ENCODE peak calls at places on chromosomes 3 and 15, in eight cellular contexts. One of them, this sample, is unnamed.

GRCh38 chr3:61253756-61254155 is 2.5 kb upstream of the FHIT start:
- DNase-seq in GM13976: no peak
- DNase-seq in CD4-positive, alpha-beta T cell: no peak
- DNase-seq in glutamatergic neuron: no peak
- DNase-seq in Peyer's patch: no peak
- DNase-seq in astrocyte of the spinal cord: no peak
- DNase-seq in left ventricle myocardium inferior: no peak
- DNase-seq in tibial artery: no peak
- DNase-seq in this sample: no peak

GRCh38 chr3:38238416-38239008 is 27.1 kb upstream of the SLC22A13 start:
- DNase-seq in GM13976: no peak
- DNase-seq in CD4-positive, alpha-beta T cell: no peak
- DNase-seq in glutamatergic neuron: no peak
- DNase-seq in Peyer's patch: no peak
- DNase-seq in astrocyte of the spinal cord: no peak
- DNase-seq in left ventricle myocardium inferior: no peak
- DNase-seq in tibial artery: no peak
- DNase-seq in this sample: no peak

GRCh38 chr15:75024102-75024636 is 779 bp downstream of the PPCDC start:
- DNase-seq in GM13976: no peak
- DNase-seq in CD4-positive, alpha-beta T cell: no peak
- DNase-seq in glutamatergic neuron: no peak
- DNase-seq in Peyer's patch: no peak
- DNase-seq in astrocyte of the spinal cord: no peak
- DNase-seq in left ventricle myocardium inferior: no peak
- DNase-seq in tibial artery: no peak
- DNase-seq in this sample: no peak

GRCh38 chr3:64344721-64345207 is 119.5 kb upstream of the PRICKLE2 start:
- DNase-seq in GM13976: no peak
- DNase-seq in CD4-positive, alpha-beta T cell: no peak
- DNase-seq in glutamatergic neuron: no peak
- DNase-seq in Peyer's patch: no peak
- DNase-seq in astrocyte of the spinal cord: peak; percentile 84
- DNase-seq in left ventricle myocardium inferior: no peak
- DNase-seq in tibial artery: no peak
- DNase-seq in this sample: no peak

GRCh38 chr3:62670351-62670750 is 204.9 kb downstream of the CADPS start:
- DNase-seq in GM13976: no peak
- DNase-seq in CD4-positive, alpha-beta T cell: no peak
- DNase-seq in glutamatergic neuron: no peak
- DNase-seq in Peyer's patch: no peak
- DNase-seq in astrocyte of the spinal cord: no peak
- DNase-seq in left ventricle myocardium inferior: no peak
- DNase-seq in tibial artery: no peak
- DNase-seq in this sample: no peak

GRCh38 chr15:74225928-74226327 is 10.2 kb upstream of the CCDC33 start:
- DNase-seq in GM13976: no peak
- DNase-seq in CD4-positive, alpha-beta T cell: no peak
- DNase-seq in glutamatergic neuron: no peak
- DNase-seq in Peyer's patch: no peak
- DNase-seq in astrocyte of the spinal cord: no peak
- DNase-seq in left ventricle myocardium inferior: no peak
- DNase-seq in tibial artery: no peak
- DNase-seq in this sample: no peak

GRCh38 chr3:71060536-71060935 is 523.0 kb downstream of the FOXP1 start:
- DNase-seq in GM13976: no peak
- DNase-seq in CD4-positive, alpha-beta T cell: no peak
- DNase-seq in glutamatergic neuron: no peak
- DNase-seq in Peyer's patch: no peak
- DNase-seq in astrocyte of the spinal cord: no peak
- DNase-seq in left ventricle myocardium inferior: no peak
- DNase-seq in tibial artery: no peak
- DNase-seq in this sample: no peak

GRCh38 chr3:57019057-57019456 is 41.4 kb upstream of the SPATA12 start:
- DNase-seq in GM13976: peak; percentile 60
- DNase-seq in CD4-positive, alpha-beta T cell: no peak
- DNase-seq in glutamatergic neuron: no peak
- DNase-seq in Peyer's patch: no peak
- DNase-seq in astrocyte of the spinal cord: no peak
- DNase-seq in left ventricle myocardium inferior: no peak
- DNase-seq in tibial artery: no peak
- DNase-seq in this sample: no peak

GRCh38 chr3:65479967-65480366 is 558.8 kb downstream of the MAGI1 start:
- DNase-seq in GM13976: no peak
- DNase-seq in CD4-positive, alpha-beta T cell: no peak
- DNase-seq in glutamatergic neuron: no peak
- DNase-seq in Peyer's patch: no peak
- DNase-seq in astrocyte of the spinal cord: peak; percentile 7
- DNase-seq in left ventricle myocardium inferior: no peak
- DNase-seq in tibial artery: no peak
- DNase-seq in this sample: no peak

GRCh38 chr15:94232107-94232506 is 746 bp downstream of the MCTP2 start:
- DNase-seq in GM13976: no peak
- DNase-seq in CD4-positive, alpha-beta T cell: no peak
- DNase-seq in glutamatergic neuron: no peak
- DNase-seq in Peyer's patch: no peak
- DNase-seq in astrocyte of the spinal cord: no peak
- DNase-seq in left ventricle myocardium inferior: no peak
- DNase-seq in tibial artery: no peak
- DNase-seq in this sample: no peak

GRCh38 chr3:159031280-159031679 is 229.4 kb downstream of the MFSD1 start:
- DNase-seq in GM13976: no peak
- DNase-seq in CD4-positive, alpha-beta T cell: no peak
- DNase-seq in glutamatergic neuron: no peak
- DNase-seq in Peyer's patch: no peak
- DNase-seq in astrocyte of the spinal cord: no peak
- DNase-seq in left ventricle myocardium inferior: no peak
- DNase-seq in tibial artery: no peak
- DNase-seq in this sample: no peak

GRCh38 chr3:159026510-159026909 is 224.7 kb downstream of the MFSD1 start:
- DNase-seq in GM13976: no peak
- DNase-seq in CD4-positive, alpha-beta T cell: no peak
- DNase-seq in glutamatergic neuron: no peak
- DNase-seq in Peyer's patch: no peak
- DNase-seq in astrocyte of the spinal cord: no peak
- DNase-seq in left ventricle myocardium inferior: no peak
- DNase-seq in tibial artery: no peak
- DNase-seq in this sample: no peak

GRCh38 chr3:159032311-159032710 is 230.5 kb downstream of the MFSD1 start:
- DNase-seq in GM13976: no peak
- DNase-seq in CD4-positive, alpha-beta T cell: no peak
- DNase-seq in glutamatergic neuron: no peak
- DNase-seq in Peyer's patch: no peak
- DNase-seq in astrocyte of the spinal cord: no peak
- DNase-seq in left ventricle myocardium inferior: no peak
- DNase-seq in tibial artery: no peak
- DNase-seq in this sample: no peak

GRCh38 chr3:159028706-159029105 is 226.9 kb downstream of the MFSD1 start:
- DNase-seq in GM13976: no peak
- DNase-seq in CD4-positive, alpha-beta T cell: no peak
- DNase-seq in glutamatergic neuron: no peak
- DNase-seq in Peyer's patch: no peak
- DNase-seq in astrocyte of the spinal cord: no peak
- DNase-seq in left ventricle myocardium inferior: no peak
- DNase-seq in tibial artery: no peak
- DNase-seq in this sample: no peak

DNA sequence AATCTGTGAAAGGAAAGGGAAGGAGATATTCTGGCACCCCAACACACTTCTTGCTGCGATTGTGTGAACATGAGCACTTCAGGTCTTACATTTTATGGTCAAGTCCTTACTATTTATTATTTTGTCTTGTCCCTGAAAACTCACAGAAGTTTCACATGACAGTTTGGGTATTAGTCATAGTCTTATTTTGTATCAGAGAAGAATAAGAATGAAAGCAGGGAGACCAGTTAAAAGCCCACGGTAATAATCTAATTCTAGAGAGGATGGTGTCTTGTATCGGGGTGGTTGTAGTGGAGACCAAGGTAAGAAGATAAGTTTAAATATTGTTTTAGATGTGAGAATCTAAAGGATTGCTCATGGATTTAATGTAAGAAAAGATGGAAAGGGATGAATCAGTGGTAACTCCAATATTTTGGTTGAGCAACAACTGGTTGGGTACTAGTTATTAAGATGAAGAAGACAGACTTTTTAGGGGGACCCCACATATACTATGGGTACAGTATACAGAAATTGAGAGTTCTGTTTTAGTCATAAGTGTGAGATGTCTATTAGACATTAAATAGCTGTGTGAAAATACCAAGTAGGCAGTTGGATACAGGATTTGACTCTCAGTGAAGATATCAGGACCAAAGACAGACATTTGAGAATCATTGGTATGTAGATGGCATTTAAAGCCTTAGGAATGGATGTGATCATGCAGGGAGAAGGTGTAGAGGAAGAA is 227.6 kb downstream of the MFSD1 start:
- DNase-seq in GM13976: no peak
- DNase-seq in CD4-positive, alpha-beta T cell: no peak
- DNase-seq in glutamatergic neuron: no peak
- DNase-seq in Peyer's patch: no peak
- DNase-seq in astrocyte of the spinal cord: no peak
- DNase-seq in left ventricle myocardium inferior: no peak
- DNase-seq in tibial artery: no peak
- DNase-seq in this sample: no peak
- TF ChIP-seq CTCF in GM13976: no peak
- TF ChIP-seq CTCF in CD4-positive, alpha-beta T cell: no peak
- TF ChIP-seq CTCF in glutamatergic neuron: no peak
- TF ChIP-seq CTCF in Peyer's patch: no peak
- TF ChIP-seq CTCF in astrocyte of the spinal cord: no peak
- TF ChIP-seq CTCF in left ventricle myocardium inferior: no peak
- TF ChIP-seq CTCF in tibial artery: no peak
- TF ChIP-seq CTCF in this sample: no peak

GRCh38 chr3:3170998-3171397 is 8.5 kb downstream of the CRBN start:
- DNase-seq in GM13976: no peak
- DNase-seq in CD4-positive, alpha-beta T cell: no peak
- DNase-seq in glutamatergic neuron: no peak
- DNase-seq in Peyer's patch: no peak
- DNase-seq in astrocyte of the spinal cord: peak; percentile 43
- DNase-seq in left ventricle myocardium inferior: no peak
- DNase-seq in tibial artery: no peak
- DNase-seq in this sample: no peak
- TF ChIP-seq CTCF in GM13976: no peak
- TF ChIP-seq CTCF in CD4-positive, alpha-beta T cell: peak; percentile 71
- TF ChIP-seq CTCF in glutamatergic neuron: peak; percentile 45
- TF ChIP-seq CTCF in Peyer's patch: peak; percentile 40
- TF ChIP-seq CTCF in astrocyte of the spinal cord: peak; percentile 30
- TF ChIP-seq CTCF in left ventricle myocardium inferior: peak; percentile 54
- TF ChIP-seq CTCF in tibial artery: no peak
- TF ChIP-seq CTCF in this sample: peak; percentile 29

DNA sequence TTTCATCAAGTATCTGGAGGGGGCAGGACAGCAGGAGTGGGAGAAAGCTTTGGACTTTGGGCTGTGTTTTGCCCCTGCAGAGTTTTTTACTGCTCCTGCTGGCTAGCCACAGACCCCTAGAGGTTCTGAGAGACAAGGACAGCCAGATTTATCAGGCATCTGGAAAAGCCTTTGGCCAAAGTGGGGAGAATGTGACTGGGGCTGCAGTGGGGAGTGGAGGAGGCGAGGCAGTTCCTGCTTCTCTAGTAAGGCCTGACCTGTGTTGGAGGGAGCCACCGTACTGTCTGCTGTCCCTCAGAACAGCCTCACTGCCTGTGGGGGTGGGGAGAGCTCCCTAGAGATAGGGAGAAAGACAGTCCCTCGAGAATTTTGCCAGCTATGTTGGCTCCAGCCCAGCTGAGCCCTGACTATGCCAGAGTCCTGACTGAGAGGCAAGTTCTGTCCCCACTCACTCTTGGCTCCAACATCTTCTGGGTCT is 2.2 kb downstream of the ALPK3 start:
- DNase-seq in GM13976: no peak
- DNase-seq in CD4-positive, alpha-beta T cell: no peak
- DNase-seq in glutamatergic neuron: no peak
- DNase-seq in Peyer's patch: no peak
- DNase-seq in astrocyte of the spinal cord: no peak
- DNase-seq in left ventricle myocardium inferior: peak; percentile 78
- DNase-seq in tibial artery: peak; percentile 84
- DNase-seq in this sample: no peak
- TF ChIP-seq CTCF in GM13976: no peak
- TF ChIP-seq CTCF in CD4-positive, alpha-beta T cell: no peak
- TF ChIP-seq CTCF in glutamatergic neuron: peak; percentile 15
- TF ChIP-seq CTCF in Peyer's patch: no peak
- TF ChIP-seq CTCF in astrocyte of the spinal cord: no peak
- TF ChIP-seq CTCF in left ventricle myocardium inferior: peak; percentile 24
- TF ChIP-seq CTCF in tibial artery: no peak
- TF ChIP-seq CTCF in this sample: no peak

GRCh38 chr3:186664506-186664905 is 1.3 kb upstream of the HRG start:
- DNase-seq in GM13976: no peak
- DNase-seq in CD4-positive, alpha-beta T cell: no peak
- DNase-seq in glutamatergic neuron: no peak
- DNase-seq in Peyer's patch: no peak
- DNase-seq in astrocyte of the spinal cord: no peak
- DNase-seq in left ventricle myocardium inferior: no peak
- DNase-seq in tibial artery: no peak
- DNase-seq in this sample: no peak
- TF ChIP-seq CTCF in GM13976: no peak
- TF ChIP-seq CTCF in CD4-positive, alpha-beta T cell: no peak
- TF ChIP-seq CTCF in glutamatergic neuron: no peak
- TF ChIP-seq CTCF in Peyer's patch: no peak
- TF ChIP-seq CTCF in astrocyte of the spinal cord: no peak
- TF ChIP-seq CTCF in left ventricle myocardium inferior: no peak
- TF ChIP-seq CTCF in tibial artery: no peak
- TF ChIP-seq CTCF in this sample: no peak

This sample was measured in transverse colon.